ENCODE peak calls at places on chromosome 6, in five cellular contexts. H is 8988T, I is nephron progenitor cell, A is H1, O is NCI-H187 treated with DMSO at 0.1 percent for 48 hours. C is an unnamed sample.

GRCh38 chr6:26568601-26569432 is 27.9 kb upstream of the ABT1 start:
- DNase-seq in H (no peak), I (peak), O (peak), A (peak), C (peak)

GRCh38 chr6:1015819-1016218 is 296.1 kb upstream of the FOXQ1 start:
- DNase-seq in O (no peak), I (peak), H (no peak), A (no peak), C (no peak)

GRCh38 chr6:142323377-142323776 is 21.6 kb downstream of the ADGRG6 start:
- DNase-seq in A (no peak), H (no peak), I (no peak), O (peak), C (no peak)

GRCh38 chr6:142692942-142693341 is 252.0 kb downstream of the HIVEP2 start:
- DNase-seq in A (peak), O (peak), H (no peak), I (peak), C (peak)

GRCh38 chr6:110475255-110475654 is 1.2 kb downstream of the SLC22A16 start:
- DNase-seq in I (no peak), A (no peak), H (no peak), O (no peak), C (no peak)

GRCh38 chr6:156102129-156102528 is 646.5 kb upstream of the NOX3 start:
- DNase-seq in O (no peak), H (no peak), A (no peak), I (no peak), C (peak)

GRCh38 chr6:41626917-41627316 is 11.4 kb upstream of the MDFI start:
- DNase-seq in I (no peak), H (no peak), A (no peak), O (no peak), C (no peak)

GRCh38 chr6:11271228-11271627 is 38.8 kb upstream of the NEDD9 start:
- DNase-seq in H (no peak), O (no peak), I (no peak), A (no peak), C (no peak)

GRCh38 chr6:163490826-163491577 is 76.5 kb downstream of the QKI start:
- DNase-seq in O (no peak), H (no peak), I (no peak), A (no peak), C (peak)

GRCh38 chr6:71886184-71887005 is at the start of gene RIMS1:
- DNase-seq in A (no peak), O (no peak), I (peak), H (peak), C (peak)

GRCh38 chr6:147161974-147162495 is 42.2 kb upstream of the STXBP5 start:
- DNase-seq in H (no peak), I (no peak), O (no peak), A (no peak), C (no peak)

GRCh38 chr6:29375191-29375590 is at the start of gene OR12D3:
- DNase-seq in O (no peak), H (no peak), A (no peak), I (no peak), C (no peak)

GRCh38 chr6:118881440-118882313 is 12.3 kb upstream of the ASF1A start:
- DNase-seq in I (no peak), H (no peak), O (no peak), A (no peak), C (peak)

GRCh38 chr6:56263586-56264295 is 16.4 kb upstream of the COL21A1 start:
- DNase-seq in I (no peak), A (no peak), O (no peak), H (no peak), C (no peak)

GRCh38 chr6:157410088-157410487 is 29.1 kb downstream of the ZDHHC14 start:
- DNase-seq in I (no peak), O (no peak), A (no peak), H (no peak), C (no peak)

GRCh38 chr6:75602164-75602896 is 650 bp downstream of the SENP6 start:
- DNase-seq in H (peak), A (no peak), I (peak), O (no peak), C (peak)

GRCh38 chr6:134373282-134373922 is 55.5 kb upstream of the SGK1 start:
- DNase-seq in I (no peak), O (no peak), H (no peak), A (no peak), C (no peak)